ENCODE peak calls at places on chromosomes 11 and 22, in six cellular contexts. X is IMR-90, P is transverse colon, V is adrenal gland, S is body of pancreas, K is ovary. C is an unnamed sample.

GRCh38 chr11:77547863-77548551 is 41.7 kb upstream of the AQP11 start:
- DNase-seq in K (peak; percentile 59), V (peak; percentile 59), X (peak; percentile 79), S (peak; percentile 49), P (peak; percentile 30), C (peak; percentile 64)

GRCh38 chr22:40425082-40425481 is 54.7 kb downstream of the SGSM3 start:
- DNase-seq in P (no peak), V (no peak), S (no peak), K (no peak), X (no peak), C (no peak)

GRCh38 chr22:50621491-50621880 is 6.5 kb downstream of the ARSA start:
- DNase-seq in P (peak; percentile 44), K (no peak), X (no peak), V (no peak), S (no peak), C (no peak)

GRCh38 chr11:69419662-69420061 is 61.8 kb upstream of the LINC01488 start:
- DNase-seq in X (no peak), K (no peak), S (no peak), P (no peak), V (no peak), C (no peak)

GRCh38 chr11:115580927-115581680 is 76.9 kb upstream of the CADM1 start:
- DNase-seq in S (peak; percentile 8), X (no peak), V (peak; percentile 24), K (no peak), P (peak; percentile 35), C (no peak)

GRCh38 chr11:76371170-76371569 is 9.8 kb downstream of the THAP12 start:
- DNase-seq in K (no peak), S (peak; percentile 45), X (peak; percentile 94), V (no peak), P (no peak), C (no peak)

GRCh38 chr11:16825968-16826367 is 87.5 kb downstream of the C11orf58 start:
- DNase-seq in P (no peak), X (no peak), S (no peak), V (no peak), K (no peak), C (no peak)

GRCh38 chr11:47672283-47672730 is 29.9 kb upstream of the MTCH2 start:
- DNase-seq in K (no peak), X (peak; percentile 37), V (no peak), S (no peak), P (no peak), C (peak; percentile 78)

GRCh38 chr11:46948378-46949131 is 12.0 kb downstream of the CSTPP1 start:
- DNase-seq in X (peak; percentile 91), S (no peak), V (no peak), P (peak; percentile 26), K (no peak), C (no peak)

GRCh38 chr22:22060200-22061084 is 77.9 kb upstream of the TOP3B start:
- DNase-seq in K (peak; percentile 36), V (peak; percentile 38), S (peak; percentile 52), X (peak; percentile 24), P (peak; percentile 44), C (peak; percentile 70)

GRCh38 chr11:11129118-11129517 is 223.9 kb downstream of the CSNK2A3 start:
- DNase-seq in P (no peak), X (no peak), V (no peak), S (no peak), K (no peak), C (no peak)

GRCh38 chr22:19879996-19880785 is 25.5 kb upstream of the GNB1L start:
- DNase-seq in V (no peak), S (peak; percentile 3), P (no peak), K (peak; percentile 17), X (no peak), C (no peak)

GRCh38 chr11:6742260-6742659 is 29.5 kb downstream of the OR2AG2 start:
- DNase-seq in S (no peak), X (no peak), V (no peak), K (no peak), P (no peak), C (no peak)

GRCh38 chr11:34427171-34427805 is 11.4 kb upstream of the CAT start:
- DNase-seq in V (no peak), S (no peak), X (peak; percentile 72), P (no peak), K (no peak), C (peak; percentile 88)

GRCh38 chr22:20464096-20464614 is 26.5 kb upstream of the SCARF2 start:
- DNase-seq in S (no peak), P (no peak), X (no peak), V (no peak), K (no peak), C (no peak)

GRCh38 chr22:25127274-25127673 is 72.4 kb upstream of the CRYBB3 start:
- DNase-seq in X (no peak), P (no peak), S (no peak), K (no peak), V (no peak), C (no peak)

GRCh38 chr11:6757373-6757967 is 14.3 kb downstream of the OR2AG2 start:
- DNase-seq in X (peak; percentile 59), P (peak; percentile 60), K (peak; percentile 33), V (peak; percentile 62), S (peak; percentile 67), C (peak; percentile 57)

GRCh38 chr11:125494601-125494986 is 1.5 kb downstream of the FEZ1 start:
- DNase-seq in V (no peak), X (peak; percentile 14), P (no peak), S (no peak), K (no peak), C (no peak)

DNA sequence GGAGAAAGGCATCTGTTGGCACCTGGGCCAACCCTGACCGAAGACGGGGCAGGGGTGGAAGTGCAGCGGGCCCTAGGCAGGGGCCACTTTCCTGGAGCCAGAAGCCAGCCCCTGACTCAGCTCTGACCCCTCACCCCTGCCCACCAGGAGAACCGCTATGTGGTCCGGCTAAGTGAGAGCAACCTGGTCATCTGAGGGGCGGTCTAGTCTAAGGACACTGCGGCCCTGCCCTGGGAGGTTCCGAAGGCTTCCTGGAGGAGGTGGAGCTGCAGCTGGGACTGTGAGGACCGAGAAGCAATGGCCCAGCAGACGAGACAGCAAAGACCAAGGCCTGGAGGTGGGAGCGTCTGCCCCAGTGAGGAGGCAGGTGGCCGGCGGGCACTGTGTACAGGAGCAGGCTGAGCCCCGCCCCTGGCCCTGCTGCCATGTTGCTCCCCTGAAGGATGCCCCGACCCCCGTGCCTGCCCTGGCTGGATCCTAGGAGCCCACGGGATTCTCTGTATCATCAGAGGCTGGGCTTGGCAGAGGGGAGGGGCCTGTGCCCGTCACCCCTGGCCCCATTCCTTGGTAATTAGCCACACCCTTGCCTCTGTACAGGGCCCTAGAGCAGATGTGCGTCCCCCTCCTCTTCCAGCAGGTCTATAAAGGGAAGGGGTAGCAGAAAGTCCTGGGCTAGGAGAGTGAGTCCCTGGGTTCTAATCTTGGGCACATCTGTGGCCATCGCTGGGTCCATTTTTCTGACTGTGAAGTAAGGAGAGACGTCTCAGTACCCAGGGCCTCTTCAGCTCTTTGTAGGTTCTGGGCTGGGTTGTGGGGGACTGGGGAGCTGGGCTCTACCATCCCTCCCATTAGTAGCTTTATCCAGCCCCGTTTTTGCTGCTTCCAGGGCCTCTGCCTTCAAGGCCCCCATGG is 19.4 kb downstream of the RELT start:
- DNase-seq in S (no peak), X (no peak), V (no peak), P (no peak), K (no peak), C (no peak)
- TF ChIP-seq POLR2A in S (no peak), X (no peak), V (no peak), P (no peak), K (no peak), C (no peak)

GRCh38 chr11:118921929-118922744 is 3.6 kb downstream of the BCL9L start:
- DNase-seq in K (peak; percentile 86), V (peak; percentile 95), X (peak; percentile 56), S (peak; percentile 95), P (peak; percentile 81), C (no peak)
- TF ChIP-seq POLR2A in K (peak; percentile 35), V (peak; percentile 63), X (no peak), S (peak; percentile 73), P (peak; percentile 56), C (no peak)

DNA sequence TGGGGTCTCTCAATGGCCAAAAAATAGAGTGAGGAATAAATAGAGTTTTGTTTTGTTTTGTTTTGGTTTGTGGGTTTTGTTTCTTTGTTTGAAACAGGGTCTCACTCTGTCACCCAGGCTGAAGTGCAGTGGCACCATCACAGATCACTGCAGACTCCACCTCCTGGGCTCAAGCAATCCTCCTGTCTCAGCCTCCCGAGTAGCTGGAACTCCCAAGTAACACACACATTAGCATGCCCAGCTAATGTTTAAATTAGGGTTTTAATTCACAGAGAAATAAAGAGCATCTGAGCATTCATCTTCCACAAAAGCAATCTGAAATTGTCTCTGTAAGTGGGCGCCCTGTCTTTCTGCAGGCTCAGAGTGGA is 9.2 kb upstream of the IFITM3 start:
- DNase-seq in S (no peak), X (no peak), K (no peak), P (no peak), V (no peak), C (no peak)
- TF ChIP-seq POLR2A in S (no peak), X (no peak), K (no peak), P (no peak), V (no peak), C (no peak)

GRCh38 chr11:764322-765024 is 12.8 kb downstream of the GATD1 start:
- DNase-seq in X (no peak), V (no peak), P (no peak), K (no peak), S (no peak), C (no peak)

GRCh38 chr11:762421-763072 is 14.7 kb downstream of the GATD1 start:
- DNase-seq in X (peak; percentile 74), P (peak; percentile 52), V (peak; percentile 77), S (peak; percentile 35), K (no peak), C (peak; percentile 58)

GRCh38 chr11:763073-763463 is 14.2 kb downstream of the GATD1 start:
- DNase-seq in S (peak; percentile 52), V (no peak), K (no peak), X (no peak), P (peak; percentile 72), C (no peak)

GRCh38 chr11:763549-764321 is 13.6 kb downstream of the GATD1 start:
- DNase-seq in S (no peak), V (no peak), X (no peak), K (no peak), P (no peak), C (no peak)

DNA sequence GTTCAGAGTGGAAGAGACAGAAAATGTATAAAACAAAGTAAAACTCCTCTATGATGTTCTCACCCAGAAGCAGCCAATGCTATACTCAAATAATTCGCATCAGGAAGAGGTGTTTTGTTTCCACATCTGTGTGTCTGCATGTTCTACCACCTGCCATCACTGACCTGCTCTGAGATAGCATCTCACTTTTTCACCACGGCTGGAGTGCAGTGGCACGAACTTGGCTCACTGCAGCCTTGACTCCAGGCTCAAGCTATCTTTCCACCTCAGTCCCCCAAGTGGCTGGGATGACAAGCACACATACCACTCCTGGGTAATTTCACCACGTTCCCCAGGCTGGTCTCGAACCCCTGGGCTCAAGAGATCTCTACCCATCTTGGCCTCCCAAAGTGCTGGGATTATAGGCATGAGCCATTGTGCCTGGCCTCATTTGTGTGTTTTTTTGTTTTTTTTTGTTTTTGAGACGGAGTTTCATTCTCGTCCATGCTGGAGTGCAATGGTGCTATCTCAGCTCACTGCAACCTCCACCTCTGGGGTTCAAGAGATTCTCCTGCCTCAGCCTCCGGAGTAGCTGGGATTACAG is 14.4 kb downstream of the TALDO1 start:
- DNase-seq in S (no peak), P (no peak), V (no peak), X (no peak), K (no peak), C (no peak)
- TF ChIP-seq POLR2A in S (no peak), P (no peak), V (no peak), X (no peak), K (no peak), C (no peak)

GRCh38 chr11:20964985-20965384 is 295.6 kb downstream of the NELL1 start:
- DNase-seq in X (no peak), V (no peak), P (no peak), K (no peak), S (no peak), C (no peak)
- TF ChIP-seq POLR2A in X (no peak), V (no peak), P (no peak), K (no peak), S (no peak), C (no peak)